ENCODE peak calls at places on chromosomes 16 and 17, in nine cellular contexts. One of them, this sample, is unnamed.

GRCh38 chr17:79619196-79619595 is 8.3 kb upstream of the RBFOX3 start:
- DNase-seq in frontal cortex: no peak
- DNase-seq in T-cell: no peak
- DNase-seq in CD4-positive, alpha-beta T cell: no peak
- DNase-seq in choroid plexus epithelial cell: no peak
- DNase-seq in activated T-cell treated with anti-CD3 and anti-CD28 coated beads for 1 hour: no peak
- DNase-seq in stimulated activated CD8-positive, alpha-beta memory T cell treated with anti-CD3 and anti-CD28 coated beads, Interleukin-4, amount 100 ng/mL, for 1 hour: no peak
- DNase-seq in activated naive CD4-positive, alpha-beta T cell: no peak
- DNase-seq in left colon: no peak
- DNase-seq in this sample: no peak

GRCh38 chr16:27083861-27084261 is 17.1 kb downstream of the C16orf82 start:
- DNase-seq in frontal cortex: no peak
- DNase-seq in activated naive CD4-positive, alpha-beta T cell: no peak
- DNase-seq in left colon: no peak
- DNase-seq in choroid plexus epithelial cell: peak; percentile 4
- DNase-seq in T-cell: no peak
- DNase-seq in activated T-cell treated with anti-CD3 and anti-CD28 coated beads for 1 hour: no peak
- DNase-seq in CD4-positive, alpha-beta T cell: no peak
- DNase-seq in stimulated activated CD8-positive, alpha-beta memory T cell treated with anti-CD3 and anti-CD28 coated beads, Interleukin-4, amount 100 ng/mL, for 1 hour: no peak
- DNase-seq in this sample: peak; percentile 48

GRCh38 chr17:56203430-56203829 is 50.2 kb downstream of the ANKFN1 start:
- DNase-seq in choroid plexus epithelial cell: peak; percentile 19
- DNase-seq in CD4-positive, alpha-beta T cell: no peak
- DNase-seq in activated naive CD4-positive, alpha-beta T cell: no peak
- DNase-seq in activated T-cell treated with anti-CD3 and anti-CD28 coated beads for 1 hour: no peak
- DNase-seq in left colon: no peak
- DNase-seq in frontal cortex: no peak
- DNase-seq in T-cell: no peak
- DNase-seq in stimulated activated CD8-positive, alpha-beta memory T cell treated with anti-CD3 and anti-CD28 coated beads, Interleukin-4, amount 100 ng/mL, for 1 hour: no peak
- DNase-seq in this sample: no peak

GRCh38 chr16:22787456-22788189 is 26.3 kb upstream of the HS3ST2 start:
- DNase-seq in activated T-cell treated with anti-CD3 and anti-CD28 coated beads for 1 hour: no peak
- DNase-seq in frontal cortex: no peak
- DNase-seq in T-cell: no peak
- DNase-seq in left colon: peak; percentile 12
- DNase-seq in activated naive CD4-positive, alpha-beta T cell: no peak
- DNase-seq in stimulated activated CD8-positive, alpha-beta memory T cell treated with anti-CD3 and anti-CD28 coated beads, Interleukin-4, amount 100 ng/mL, for 1 hour: no peak
- DNase-seq in CD4-positive, alpha-beta T cell: no peak
- DNase-seq in choroid plexus epithelial cell: no peak
- DNase-seq in this sample: peak; percentile 85

GRCh38 chr16:88599092-88599733 is 29.0 kb downstream of the ZC3H18 start:
- DNase-seq in choroid plexus epithelial cell: peak; percentile 41
- DNase-seq in T-cell: peak; percentile 19
- DNase-seq in CD4-positive, alpha-beta T cell: no peak
- DNase-seq in stimulated activated CD8-positive, alpha-beta memory T cell treated with anti-CD3 and anti-CD28 coated beads, Interleukin-4, amount 100 ng/mL, for 1 hour: no peak
- DNase-seq in left colon: peak; percentile 59
- DNase-seq in activated T-cell treated with anti-CD3 and anti-CD28 coated beads for 1 hour: no peak
- DNase-seq in frontal cortex: no peak
- DNase-seq in activated naive CD4-positive, alpha-beta T cell: no peak
- DNase-seq in this sample: no peak

GRCh38 chr16:28567292-28567691 is 13.6 kb downstream of the SGF29 start:
- DNase-seq in activated naive CD4-positive, alpha-beta T cell: no peak
- DNase-seq in stimulated activated CD8-positive, alpha-beta memory T cell treated with anti-CD3 and anti-CD28 coated beads, Interleukin-4, amount 100 ng/mL, for 1 hour: no peak
- DNase-seq in left colon: no peak
- DNase-seq in choroid plexus epithelial cell: no peak
- DNase-seq in frontal cortex: no peak
- DNase-seq in CD4-positive, alpha-beta T cell: no peak
- DNase-seq in activated T-cell treated with anti-CD3 and anti-CD28 coated beads for 1 hour: no peak
- DNase-seq in T-cell: no peak
- DNase-seq in this sample: no peak

GRCh38 chr17:58120195-58120822 is 27.9 kb upstream of the OR4D1 start:
- DNase-seq in CD4-positive, alpha-beta T cell: peak; percentile 23
- DNase-seq in left colon: peak; percentile 39
- DNase-seq in choroid plexus epithelial cell: peak; percentile 76
- DNase-seq in stimulated activated CD8-positive, alpha-beta memory T cell treated with anti-CD3 and anti-CD28 coated beads, Interleukin-4, amount 100 ng/mL, for 1 hour: no peak
- DNase-seq in frontal cortex: no peak
- DNase-seq in activated naive CD4-positive, alpha-beta T cell: no peak
- DNase-seq in T-cell: peak; percentile 48
- DNase-seq in activated T-cell treated with anti-CD3 and anti-CD28 coated beads for 1 hour: peak; percentile 22
- DNase-seq in this sample: peak; percentile 57

GRCh38 chr17:73189417-73190099 is 3.3 kb upstream of the COG1 start:
- DNase-seq in activated naive CD4-positive, alpha-beta T cell: no peak
- DNase-seq in activated T-cell treated with anti-CD3 and anti-CD28 coated beads for 1 hour: no peak
- DNase-seq in CD4-positive, alpha-beta T cell: no peak
- DNase-seq in T-cell: no peak
- DNase-seq in frontal cortex: peak; percentile 69
- DNase-seq in left colon: peak; percentile 36
- DNase-seq in stimulated activated CD8-positive, alpha-beta memory T cell treated with anti-CD3 and anti-CD28 coated beads, Interleukin-4, amount 100 ng/mL, for 1 hour: no peak
- DNase-seq in choroid plexus epithelial cell: peak; percentile 89
- DNase-seq in this sample: peak; percentile 71

GRCh38 chr16:66036162-66036561 is 330.3 kb upstream of the CDH5 start:
- DNase-seq in choroid plexus epithelial cell: no peak
- DNase-seq in frontal cortex: no peak
- DNase-seq in left colon: no peak
- DNase-seq in stimulated activated CD8-positive, alpha-beta memory T cell treated with anti-CD3 and anti-CD28 coated beads, Interleukin-4, amount 100 ng/mL, for 1 hour: no peak
- DNase-seq in T-cell: no peak
- DNase-seq in activated T-cell treated with anti-CD3 and anti-CD28 coated beads for 1 hour: no peak
- DNase-seq in activated naive CD4-positive, alpha-beta T cell: no peak
- DNase-seq in CD4-positive, alpha-beta T cell: no peak
- DNase-seq in this sample: no peak

This sample was measured in AG20443.